ENCODE peak calls at places on chromosomes 3 and 15, in six cellular contexts. C is stimulated activated naive B cell treated with anti-CD40 and anti-IgM and Interleukin-4, amounts not matched to agents 10 μg/mL and 1 μg/mL and 100 μg/mL, for 72 hours; U is T-helper 17 cell; I is stimulated activated CD8-positive, alpha-beta memory T cell treated with anti-CD3 and anti-CD28 coated beads, Interleukin-7, amount 100 ng/mL, for 4 hours; V is activated naive CD8-positive, alpha-beta T cell treated with anti-CD3 and anti-CD28 coated beads, Interleukin-2, amount 10 ng/mL, durations not matched to agents 7 days and 5 days; A is esophagus muscularis mucosa. L is an unnamed sample.

GRCh38 chr15:77546050-77546501 is 86.6 kb downstream of the LINGO1 start:
- DNase-seq in I (no peak), U (no peak), V (no peak), A (no peak), C (no peak), L (no peak)

GRCh38 chr3:14289590-14290453 is 111.2 kb downstream of the LSM3 start:
- DNase-seq in U (no peak), A (no peak), V (no peak), I (no peak), C (no peak), L (no peak)

GRCh38 chr15:29685156-29686078 is 136.9 kb downstream of the TJP1 start:
- DNase-seq in A (no peak), U (no peak), C (no peak), I (no peak), V (no peak), L (no peak)

GRCh38 chr3:109373933-109374332 is 36.6 kb upstream of the DPPA4 start:
- DNase-seq in U (no peak), I (no peak), C (no peak), A (no peak), V (no peak), L (no peak)

GRCh38 chr3:24154003-24154695 is 209.1 kb downstream of the NR1D2 start:
- DNase-seq in V (no peak), U (no peak), C (no peak), A (no peak), I (no peak), L (no peak)

GRCh38 chr3:111884411-111885018 is 25.4 kb downstream of the PHLDB2 start:
- DNase-seq in V (no peak), U (no peak), A (no peak), C (no peak), I (no peak), L (no peak)

GRCh38 chr3:64575211-64575844 is 112.5 kb downstream of the ADAMTS9 start:
- DNase-seq in U (no peak), I (no peak), C (no peak), A (no peak), V (no peak), L (no peak)

GRCh38 chr3:141465221-141465620 is 21.6 kb upstream of the RASA2 start:
- DNase-seq in A (no peak), I (no peak), C (no peak), V (no peak), U (no peak), L (no peak)

GRCh38 chr3:78737988-78738387 is 1029.8 kb downstream of the ROBO1 start:
- DNase-seq in V (no peak), C (no peak), U (no peak), A (no peak), I (no peak), L (no peak)

GRCh38 chr15:87154771-87155170 is 1075.1 kb downstream of the AGBL1 start:
- DNase-seq in A (no peak), V (no peak), U (no peak), I (no peak), C (no peak), L (no peak)